ENCODE peak calls at places on chromosomes 3 and 15, in six cellular contexts. G is H1, X is GM12878, U is GM12891, V is K562, M is HepG2. L is an unnamed sample.

GRCh38 chr3:140206196-140207040 is 271.4 kb downstream of the CLSTN2 start:
- DNase-seq in G (no peak), X (no peak), U (no peak), V (peak), M (no peak), L (no peak)

GRCh38 chr15:89492111-89492641 is 4.2 kb downstream of the RHCG start:
- DNase-seq in G (peak), X (no peak), U (no peak), V (no peak), M (no peak), L (no peak)

GRCh38 chr3:62521464-62522105 is 148.2 kb upstream of the FEZF2 start:
- DNase-seq in G (no peak), X (no peak), U (no peak), V (no peak), M (no peak), L (no peak)

GRCh38 chr3:134462236-134463059 is 23.3 kb downstream of the ANAPC13 start:
- DNase-seq in G (peak), X (no peak), U (no peak), V (no peak), M (no peak), L (no peak)

GRCh38 chr15:73991260-73991659 is 835 bp downstream of the STOML1 start:
- DNase-seq in G (no peak), X (no peak), U (no peak), V (no peak), M (no peak), L (no peak)

GRCh38 chr3:141275032-141275422 is 43.4 kb downstream of the PXYLP1 start:
- DNase-seq in G (peak), X (no peak), U (no peak), V (no peak), M (peak), L (no peak)

GRCh38 chr3:1501396-1501795 is 408.6 kb downstream of the CNTN6 start:
- DNase-seq in G (no peak), X (no peak), U (no peak), V (no peak), M (no peak), L (no peak)

GRCh38 chr3:70120360-70120966 is 120.9 kb downstream of the SAMMSON start:
- DNase-seq in G (peak), X (peak), U (peak), V (peak), M (peak), L (peak)

GRCh38 chr3:99126291-99126690 is 224.8 kb upstream of the DCBLD2 start:
- DNase-seq in G (no peak), X (no peak), U (no peak), V (no peak), M (no peak), L (no peak)

GRCh38 chr15:75891895-75892294 is 11.8 kb upstream of the FBXO22 start:
- DNase-seq in G (no peak), X (no peak), U (no peak), V (no peak), M (peak), L (no peak)

GRCh38 chr15:82647045-82647834 is at the start of gene CPEB1:
- DNase-seq in G (peak), X (no peak), U (no peak), V (peak), M (no peak), L (no peak)

GRCh38 chr3:4523710-4524422 is 30.7 kb downstream of the ITPR1 start:
- DNase-seq in G (no peak), X (no peak), U (no peak), V (no peak), M (no peak), L (no peak)

GRCh38 chr3:172856766-172857742 is 106.5 kb downstream of the ECT2 start:
- DNase-seq in G (no peak), X (no peak), U (no peak), V (peak), M (peak), L (no peak)

GRCh38 chr15:30922469-30923311 is 19.0 kb downstream of the FAN1 start:
- DNase-seq in G (peak), X (no peak), U (no peak), V (no peak), M (peak), L (no peak)

GRCh38 chr3:187139126-187139894 is at the start of gene RPL39L:
- DNase-seq in G (peak), X (peak), U (peak), V (peak), M (no peak), L (peak)

GRCh38 chr3:172709776-172710708 is 825 bp downstream of the NCEH1 start:
- DNase-seq in G (peak), X (no peak), U (no peak), V (peak), M (no peak), L (no peak)

GRCh38 chr15:90564109-90564508 is 34.4 kb downstream of the CRTC3 start:
- DNase-seq in G (no peak), X (no peak), U (no peak), V (no peak), M (no peak), L (no peak)

GRCh38 chr3:33943277-33943676 is 144.8 kb downstream of the PDCD6IP start:
- DNase-seq in G (no peak), X (no peak), U (no peak), V (no peak), M (no peak), L (no peak)

GRCh38 chr3:176174060-176174459 is 1023.2 kb downstream of the TBL1XR1 start:
- DNase-seq in G (no peak), X (no peak), U (no peak), V (no peak), M (no peak), L (no peak)

GRCh38 chr3:37925157-37925556 is 63.5 kb downstream of the CTDSPL start:
- DNase-seq in G (peak), X (no peak), U (no peak), V (no peak), M (no peak), L (no peak)

GRCh38 chr15:29936353-29937049 is 114.2 kb upstream of the TJP1 start:
- DNase-seq in G (no peak), X (no peak), U (no peak), V (no peak), M (no peak), L (no peak)

GRCh38 chr3:182855076-182855475 is 61.8 kb downstream of the ATP11B start:
- DNase-seq in G (no peak), X (no peak), U (no peak), V (no peak), M (no peak), L (no peak)

GRCh38 chr3:109442531-109442930 is 105.2 kb upstream of the DPPA4 start:
- DNase-seq in G (no peak), X (no peak), U (no peak), V (no peak), M (no peak), L (no peak)

GRCh38 chr3:11060500-11061251 is 68.1 kb downstream of the SLC6A1 start:
- DNase-seq in G (peak), X (no peak), U (peak), V (peak), M (peak), L (peak)

GRCh38 chr3:12443781-12444522 is 40.3 kb upstream of the TSEN2 start:
- DNase-seq in G (no peak), X (no peak), U (no peak), V (no peak), M (no peak), L (no peak)

GRCh38 chr15:58501636-58502178 is 69.9 kb downstream of the LIPC start:
- DNase-seq in G (no peak), X (no peak), U (no peak), V (no peak), M (no peak), L (no peak)

GRCh38 chr3:95752199-95752598 is 1062.2 kb upstream of the EPHA6 start:
- DNase-seq in G (no peak), X (no peak), U (no peak), V (no peak), M (no peak), L (no peak)

GRCh38 chr3:94082412-94082937 is 19.6 kb downstream of the NSUN3 start:
- DNase-seq in G (no peak), X (no peak), U (no peak), V (no peak), M (no peak), L (no peak)

GRCh38 chr3:170918715-170919114 is 10.3 kb upstream of the EIF5A2 start:
- DNase-seq in G (no peak), X (no peak), U (no peak), V (no peak), M (no peak), L (no peak)

GRCh38 chr3:69320867-69321266 is 65.0 kb downstream of the FRMD4B start:
- DNase-seq in G (no peak), X (peak), U (no peak), V (no peak), M (no peak), L (no peak)

GRCh38 chr3:15313461-15313860 is 18.9 kb downstream of the SH3BP5 start:
- DNase-seq in G (no peak), X (no peak), U (no peak), V (no peak), M (no peak), L (no peak)

GRCh38 chr3:11996500-11996899 is 7.7 kb upstream of the SYN2 start:
- DNase-seq in G (no peak), X (no peak), U (no peak), V (no peak), M (no peak), L (no peak)

GRCh38 chr3:49616491-49616941 is 57.6 kb upstream of the APEH start:
- DNase-seq in G (peak), X (no peak), U (no peak), V (no peak), M (no peak), L (no peak)

GRCh38 chr15:67077641-67078215 is 12.3 kb downstream of the SMAD3 start:
- DNase-seq in G (no peak), X (no peak), U (no peak), V (no peak), M (no peak), L (no peak)
- TF ChIP-seq POLR2A in G (no peak), X (peak), U (no peak), V (no peak), M (no peak), L (no peak)

GRCh38 chr3:128844502-128844901 is 34.9 kb upstream of the ACAD9 start:
- DNase-seq in G (no peak), X (no peak), U (no peak), V (no peak), M (no peak), L (no peak)

GRCh38 chr3:128847631-128848370 is 31.6 kb upstream of the ACAD9 start:
- DNase-seq in G (no peak), X (no peak), U (no peak), V (no peak), M (no peak), L (no peak)

GRCh38 chr3:128846501-128846900 is 32.9 kb upstream of the ACAD9 start:
- DNase-seq in G (no peak), X (no peak), U (no peak), V (no peak), M (no peak), L (no peak)

GRCh38 chr3:128845119-128845518 is 34.3 kb upstream of the ACAD9 start:
- DNase-seq in G (peak), X (no peak), U (no peak), V (peak), M (peak), L (no peak)

GRCh38 chr3:128845695-128846491 is 33.5 kb upstream of the ACAD9 start:
- DNase-seq in G (peak), X (peak), U (peak), V (peak), M (peak), L (peak)
- TF ChIP-seq POLR2AphosphoS5 in G (no peak), X (no peak), U (no peak), V (no peak), M (no peak), L (no peak)

DNA sequence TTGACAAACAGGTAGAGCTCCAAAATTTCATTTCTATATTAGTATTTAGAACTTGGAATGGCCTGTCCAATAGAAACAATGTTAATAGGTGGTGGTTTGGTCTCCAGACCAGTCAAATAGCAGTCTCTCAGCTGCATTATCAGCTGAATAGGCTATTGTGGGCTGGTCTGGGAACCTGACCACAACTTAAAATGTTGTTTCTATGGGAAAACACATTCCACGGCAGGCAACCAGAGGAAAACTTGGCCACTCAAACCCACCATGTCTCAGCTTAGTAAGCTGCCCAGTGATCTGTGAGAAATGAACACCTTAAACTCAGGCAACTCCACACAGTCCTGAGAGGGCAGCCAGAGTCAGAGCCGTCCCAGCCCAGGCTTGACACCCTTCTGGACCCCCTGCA is 20.4 kb downstream of the FBN1 start:
- DNase-seq in G (no peak), X (no peak), U (no peak), V (no peak), M (no peak), L (no peak)
- TF ChIP-seq TAF1 in G (no peak), X (no peak), U (no peak), V (no peak), M (no peak), L (no peak)

GRCh38 chr15:38251726-38252480 is 733 bp upstream of the SPRED1 start:
- DNase-seq in G (peak), X (peak), U (peak), V (peak), M (peak), L (peak)
- TF ChIP-seq POLR2A in G (peak), X (peak), U (no peak), V (peak), M (peak), L (no peak)

DNA sequence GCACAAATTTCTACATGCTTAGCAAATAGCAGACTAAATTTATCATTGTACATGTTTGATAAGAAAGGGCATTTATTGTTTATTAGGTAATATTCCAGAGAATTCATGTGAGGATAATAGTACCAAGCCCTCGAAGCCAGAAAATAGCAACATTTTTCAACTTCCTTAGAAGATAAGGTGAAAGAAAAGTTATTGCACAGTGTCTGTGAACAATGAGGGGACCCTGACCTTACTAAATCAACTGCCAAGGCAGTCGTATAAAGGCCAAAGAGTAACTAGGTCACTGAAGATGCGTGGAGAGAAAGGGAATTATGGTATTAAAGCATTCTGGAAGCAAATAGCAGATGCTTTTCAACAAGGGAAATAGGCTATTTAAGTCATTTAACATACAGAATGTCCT is 20.3 kb upstream of the ARL6 start:
- DNase-seq in G (no peak), X (no peak), U (no peak), V (no peak), M (no peak), L (no peak)
- TF ChIP-seq POLR2AphosphoS5 in G (no peak), X (no peak), U (no peak), V (no peak), M (no peak), L (no peak)